ENCODE peak calls at places on chromosomes 6 and 20, in nine cellular contexts. A, V, B, I, Y, Q, N, E and R are unnamed samples.

GRCh38 chr6:99592900-99593299 is 13.7 kb upstream of the PRDM13 start:
- DNase-seq in A (no peak), V (no peak), B (no peak), I (no peak), Y (peak), Q (no peak), N (peak), E (peak), R (peak)

GRCh38 chr6:6856538-6857523 is 250.9 kb upstream of the RREB1 start:
- DNase-seq in A (peak), V (peak), B (peak), I (peak), Y (peak), Q (peak), N (peak), E (peak), R (peak)

GRCh38 chr20:36384022-36384619 is 78.0 kb downstream of the DLGAP4 start:
- DNase-seq in A (no peak), V (peak), B (no peak), I (peak), Y (peak), Q (no peak), N (peak), E (peak), R (peak)

GRCh38 chr6:3798211-3798909 is 46.8 kb upstream of the PXDC1 start:
- DNase-seq in A (peak), V (no peak), B (no peak), I (peak), Y (no peak), Q (no peak), N (no peak), E (no peak), R (no peak)

GRCh38 chr6:162726997-162727346 is 594 bp downstream of the PRKN start:
- DNase-seq in A (no peak), V (peak), B (peak), I (no peak), Y (no peak), Q (no peak), N (no peak), E (peak), R (peak)

GRCh38 chr6:31652925-31653724 is 664 bp upstream of the BAG6 start:
- DNase-seq in A (peak), V (no peak), B (peak), I (peak), Y (peak), Q (peak), N (no peak), E (no peak), R (peak)

GRCh38 chr6:128500017-128500416 is 20.4 kb downstream of the PTPRK start:
- DNase-seq in A (no peak), V (peak), B (no peak), I (no peak), Y (no peak), Q (no peak), N (no peak), E (peak), R (no peak)

GRCh38 chr6:140441256-140441655 is 1066.8 kb upstream of the CITED2 start:
- DNase-seq in A (peak), V (peak), B (peak), I (peak), Y (peak), Q (peak), N (peak), E (peak), R (peak)

GRCh38 chr6:105424177-105424783 is 21.4 kb upstream of the PREP start:
- DNase-seq in A (no peak), V (peak), B (peak), I (peak), Y (peak), Q (peak), N (peak), E (peak), R (peak)

GRCh38 chr6:30147096-30147495 is 11.2 kb downstream of the TRIM40 start:
- DNase-seq in A (no peak), V (no peak), B (no peak), I (peak), Y (no peak), Q (no peak), N (no peak), E (no peak), R (no peak)

GRCh38 chr6:14092861-14093789 is 24.4 kb upstream of the CD83 start:
- DNase-seq in A (no peak), V (peak), B (no peak), I (no peak), Y (no peak), Q (no peak), N (no peak), E (peak), R (peak)

GRCh38 chr6:167795874-167796667 is 30.6 kb upstream of the AFDN start:
- DNase-seq in A (peak), V (no peak), B (peak), I (no peak), Y (no peak), Q (peak), N (no peak), E (peak), R (peak)

GRCh38 chr6:23272536-23272935 is 703.2 kb downstream of the HDGFL1 start:
- DNase-seq in A (no peak), V (peak), B (no peak), I (peak), Y (no peak), Q (no peak), N (no peak), E (no peak), R (no peak)

GRCh38 chr6:56223995-56224394 is 23.4 kb downstream of the COL21A1 start:
- DNase-seq in A (no peak), V (peak), B (no peak), I (no peak), Y (no peak), Q (no peak), N (no peak), E (peak), R (no peak)

GRCh38 chr20:45330476-45330875 is 17.7 kb downstream of the SDC4 start:
- DNase-seq in A (no peak), V (no peak), B (no peak), I (no peak), Y (no peak), Q (no peak), N (no peak), E (no peak), R (no peak)

GRCh38 chr6:13139119-13139518 is 189.2 kb downstream of the TBC1D7 start:
- DNase-seq in A (no peak), V (no peak), B (no peak), I (no peak), Y (no peak), Q (no peak), N (no peak), E (no peak), R (peak)

GRCh38 chr20:1171461-1172093 is 13.2 kb downstream of the TMEM74B start:
- DNase-seq in A (no peak), V (peak), B (no peak), I (peak), Y (peak), Q (no peak), N (peak), E (peak), R (peak)

GRCh38 chr20:50789968-50790650 is 4.8 kb upstream of the BCAS4 start:
- DNase-seq in A (no peak), V (peak), B (no peak), I (no peak), Y (no peak), Q (no peak), N (no peak), E (no peak), R (no peak)

GRCh38 chr20:57391439-57392129 is 388 bp downstream of the RBM38 start:
- DNase-seq in A (no peak), V (peak), B (peak), I (peak), Y (no peak), Q (peak), N (no peak), E (peak), R (no peak)

GRCh38 chr6:169082817-169083540 is 170.7 kb downstream of the THBS2 start:
- DNase-seq in A (no peak), V (no peak), B (no peak), I (no peak), Y (no peak), Q (no peak), N (no peak), E (no peak), R (no peak)

GRCh38 chr6:123967900-123968299 is 164.2 kb downstream of the NKAIN2 start:
- DNase-seq in A (no peak), V (no peak), B (no peak), I (no peak), Y (no peak), Q (no peak), N (no peak), E (no peak), R (no peak)

GRCh38 chr6:48490658-48491057 is 379.7 kb upstream of the PTCHD4 start:
- DNase-seq in A (no peak), V (peak), B (no peak), I (no peak), Y (no peak), Q (no peak), N (no peak), E (no peak), R (no peak)

GRCh38 chr6:74100719-74101287 is 404.8 kb downstream of the CD109 start:
- DNase-seq in A (no peak), V (no peak), B (no peak), I (no peak), Y (no peak), Q (no peak), N (peak), E (no peak), R (no peak)

GRCh38 chr6:144248470-144249301 is 36.4 kb upstream of the UTRN start:
- DNase-seq in A (no peak), V (peak), B (no peak), I (peak), Y (no peak), Q (no peak), N (peak), E (peak), R (peak)

GRCh38 chr6:144248003-144248402 is 37.1 kb upstream of the UTRN start:
- DNase-seq in A (no peak), V (no peak), B (no peak), I (no peak), Y (no peak), Q (no peak), N (no peak), E (no peak), R (no peak)

DNA sequence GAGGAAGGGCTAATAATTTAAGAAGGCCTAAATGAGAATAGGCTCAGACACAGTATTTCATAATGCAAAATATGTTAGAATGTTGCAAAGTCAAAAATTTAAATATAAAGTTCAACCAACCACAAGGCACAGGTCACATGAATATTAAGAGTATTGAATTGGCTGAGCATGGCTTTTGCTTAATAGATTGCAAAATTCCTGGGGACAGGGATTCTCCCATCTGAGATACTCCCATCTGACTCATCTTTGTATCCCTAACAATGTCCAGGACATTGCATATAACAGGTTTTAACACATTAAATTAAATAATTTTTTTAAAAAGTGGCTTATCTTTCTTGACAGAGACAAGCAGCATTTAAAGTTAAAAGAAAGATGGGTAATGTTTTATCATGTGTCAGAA is 32.8 kb upstream of the UTRN start:
- DNase-seq in A (no peak), V (no peak), B (no peak), I (no peak), Y (no peak), Q (no peak), N (peak), E (peak), R (peak)
- H3K4me3 ChIP-seq in A (no peak), V (no peak), B (no peak), I (no peak), Y (no peak), Q (no peak), N (no peak), E (no peak), R (no peak)

GRCh38 chr6:120055071-120055470 is 705.5 kb upstream of the MAN1A1 start:
- DNase-seq in A (no peak), V (no peak), B (no peak), I (no peak), Y (no peak), Q (no peak), N (no peak), E (no peak), R (no peak)

GRCh38 chr6:120058410-120058809 is 708.8 kb upstream of the MAN1A1 start:
- DNase-seq in A (no peak), V (no peak), B (no peak), I (no peak), Y (no peak), Q (no peak), N (no peak), E (no peak), R (no peak)

DNA sequence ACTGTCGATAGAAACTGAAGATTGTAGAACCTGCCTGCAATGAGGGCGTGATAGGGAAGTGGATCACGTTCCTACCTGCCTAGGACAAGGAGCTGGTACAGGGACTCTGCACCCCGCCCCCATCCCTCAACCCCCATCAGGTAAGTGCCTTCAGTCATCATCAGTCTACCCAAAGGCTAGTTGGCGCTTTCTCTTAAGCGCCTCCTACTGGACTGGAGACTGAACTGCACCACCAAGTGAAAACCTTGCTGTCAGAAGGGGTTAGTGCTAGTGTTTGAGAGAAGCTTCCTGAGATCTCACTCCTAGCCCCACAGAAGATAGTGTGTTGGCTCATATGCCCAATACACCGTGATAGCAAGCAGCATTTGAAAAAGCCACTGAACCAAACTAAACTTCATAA is 706.5 kb upstream of the MAN1A1 start:
- DNase-seq in A (no peak), V (peak), B (no peak), I (peak), Y (no peak), Q (no peak), N (no peak), E (no peak), R (peak)
- TF ChIP-seq CTCF in A (no peak), V (peak), B (no peak), I (peak), Y (no peak), Q (no peak), N (peak), E (peak), R (peak)

DNA sequence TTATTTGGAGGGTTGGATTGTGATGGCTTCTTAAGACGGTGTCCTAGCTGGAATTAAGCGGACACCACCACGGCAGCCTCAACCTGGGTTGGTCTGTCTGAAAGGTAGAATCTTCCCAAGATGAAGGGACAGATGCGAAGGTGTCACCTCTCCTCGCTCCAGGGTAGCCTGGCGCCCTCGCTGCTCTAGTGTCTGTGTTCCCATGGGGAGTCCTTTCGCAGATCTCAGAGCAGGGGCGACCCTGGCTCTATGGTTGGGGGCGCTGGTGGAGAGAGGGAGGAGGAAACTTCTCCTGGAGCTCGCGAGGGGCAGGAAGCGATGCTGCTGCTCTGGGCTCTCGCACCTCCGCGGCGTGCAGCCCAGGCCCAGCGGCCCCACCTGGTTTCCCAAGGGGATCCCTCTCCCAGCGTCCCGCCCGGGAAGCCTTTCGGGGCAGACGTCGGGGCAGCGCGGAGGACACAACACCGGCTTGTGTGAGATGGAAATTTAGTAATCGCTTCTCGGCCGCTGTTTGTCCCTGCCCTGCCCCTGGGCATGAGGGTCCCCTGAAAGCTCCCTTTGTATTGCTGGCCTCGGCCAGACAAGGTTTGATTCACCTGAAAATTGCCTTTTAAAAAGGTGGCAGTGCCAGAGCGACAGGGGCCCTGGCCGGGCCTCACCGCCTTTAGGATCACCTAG is 1.8 kb downstream of the RSPO3 start:
- DNase-seq in A (no peak), V (no peak), B (no peak), I (no peak), Y (no peak), Q (no peak), N (no peak), E (peak), R (no peak)
- H3K4me3 ChIP-seq in A (no peak), V (peak), B (no peak), I (peak), Y (no peak), Q (peak), N (peak), E (peak), R (no peak)

DNA sequence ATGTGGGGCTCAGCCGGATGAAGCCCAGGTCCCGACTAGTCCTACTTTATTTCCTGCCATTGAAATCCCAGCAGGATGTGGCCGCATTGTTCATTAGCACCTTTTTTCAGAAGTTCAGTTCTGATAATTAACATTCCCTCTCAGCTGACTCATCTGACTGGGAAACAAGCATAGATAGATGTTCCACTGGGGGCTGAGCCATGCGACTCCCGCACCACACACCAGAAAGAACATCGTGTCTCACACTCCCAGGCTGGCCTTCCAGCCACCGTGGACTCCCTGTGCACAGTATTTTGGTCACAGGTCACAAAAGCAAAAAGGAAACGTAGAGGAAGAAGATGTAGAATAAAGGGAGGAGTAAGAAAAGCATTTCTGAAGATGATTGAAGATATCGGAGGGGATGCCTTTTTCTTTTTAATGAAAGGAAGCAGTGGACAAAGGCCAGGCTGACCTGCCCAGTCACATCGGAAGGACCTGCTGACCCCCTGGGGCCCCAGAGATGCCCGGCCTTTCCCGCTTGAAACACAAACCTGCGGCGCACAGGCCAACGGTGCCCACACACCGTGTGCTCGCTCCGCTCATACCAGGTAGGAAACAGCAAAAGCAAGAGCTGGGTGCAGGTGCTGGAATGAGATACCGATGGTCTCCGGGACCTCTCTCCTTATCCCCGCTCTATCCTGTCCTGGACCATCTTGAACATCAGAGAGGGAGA is 11.8 kb downstream of the RPS6KA2 start:
- DNase-seq in A (no peak), V (no peak), B (no peak), I (no peak), Y (no peak), Q (no peak), N (peak), E (peak), R (peak)
- TF ChIP-seq CTCF in A (no peak), V (no peak), B (no peak), I (no peak), Y (no peak), Q (no peak), N (no peak), E (no peak), R (no peak)

DNA sequence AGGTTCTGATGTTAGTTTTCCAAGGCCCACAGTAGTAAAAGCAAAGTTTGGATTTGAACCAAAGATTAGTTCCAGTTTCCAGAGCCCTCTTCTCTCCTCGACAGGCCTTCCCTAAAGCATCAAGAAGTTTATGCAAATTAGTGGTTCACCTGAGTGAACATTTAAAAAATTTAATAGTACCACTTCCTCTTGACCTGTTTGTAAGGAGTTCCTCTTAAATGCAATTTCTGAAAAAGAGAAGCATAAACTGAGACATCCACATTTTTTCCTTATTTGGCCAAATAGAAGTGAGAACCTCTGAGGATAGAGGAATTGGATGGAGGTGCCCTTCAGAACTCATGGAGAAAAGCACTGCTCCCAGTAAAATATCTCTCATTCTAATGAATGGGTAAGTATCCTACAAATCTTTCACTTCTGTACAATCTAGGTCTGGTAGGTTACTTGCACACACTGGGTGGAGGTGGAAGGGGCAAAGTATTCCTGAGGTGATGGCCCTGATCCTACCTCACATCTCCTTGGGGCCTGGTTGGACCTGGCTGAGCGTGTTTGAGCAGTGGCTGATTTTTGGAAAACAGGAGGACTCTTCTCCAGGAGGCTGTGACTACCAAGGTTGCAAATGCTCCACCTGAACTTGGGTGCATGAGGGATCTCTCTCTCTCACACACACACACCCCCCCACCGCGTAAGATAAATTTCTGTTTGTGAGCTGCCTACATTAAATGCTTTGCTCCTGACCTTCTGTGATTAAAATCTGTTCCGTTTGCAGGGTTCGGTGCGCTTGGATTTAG is 1.0 kb upstream of the DSE start:
- DNase-seq in A (no peak), V (no peak), B (no peak), I (peak), Y (peak), Q (no peak), N (no peak), E (no peak), R (no peak)
- H3K4me3 ChIP-seq in A (no peak), V (peak), B (no peak), I (peak), Y (no peak), Q (peak), N (peak), E (peak), R (peak)